ENCODE peak calls at places on chromosomes 12 and 14, in nine cellular contexts. P is epithelial cell of esophagus; I is HuH-7; Z is activated CD4-positive, CD25-positive, alpha-beta regulatory T cell; K is HCT116; D is RWPE1; F is NCI-H187 treated with DMSO at 0.1 percent for 48 hours; N is GOT3; S is cardiac muscle cell. H is an unnamed sample.
A peak's percentile ranks its signal among the peaks of the same experiment; 100 is the strongest.

GRCh38 chr14:60249321-60250251 is 565 bp downstream of the PPM1A start:
- DNase-seq in Z (peak; percentile 44), P (peak; percentile 79), N (no peak), I (peak; percentile 78), K (peak; percentile 22), D (peak; percentile 73), S (peak; percentile 75), F (no peak), H (peak; percentile 51)

GRCh38 chr14:51581017-51581881 is 70.5 kb upstream of the FRMD6 start:
- DNase-seq in S (peak; percentile 49), F (no peak), P (peak; percentile 71), N (no peak), K (no peak), I (no peak), D (no peak), Z (no peak), H (peak; percentile 76)

GRCh38 chr14:103562135-103562384 is 397 bp downstream of the BAG5 start:
- DNase-seq in D (peak; percentile 53), P (no peak), S (no peak), Z (peak; percentile 36), F (no peak), I (no peak), N (no peak), K (no peak), H (no peak)

GRCh38 chr14:73269729-73270651 is 32.7 kb downstream of the PAPLN start:
- DNase-seq in S (peak; percentile 48), F (no peak), D (no peak), Z (no peak), P (peak; percentile 41), N (no peak), I (no peak), K (no peak), H (no peak)

GRCh38 chr14:89425931-89426330 is 8.9 kb upstream of the FOXN3 start:
- DNase-seq in D (peak; percentile 64), S (peak; percentile 98), I (no peak), K (peak; percentile 48), P (peak; percentile 71), N (no peak), F (no peak), Z (no peak), H (no peak)

GRCh38 chr12:81450920-81451739 is 308.0 kb downstream of the PPFIA2 start:
- DNase-seq in Z (no peak), N (no peak), S (peak; percentile 81), D (peak; percentile 42), F (no peak), K (peak; percentile 76), I (peak; percentile 51), P (peak; percentile 72), H (peak; percentile 69)

GRCh38 chr12:57369202-57369601 is 61.6 kb downstream of the R3HDM2 start:
- DNase-seq in D (no peak), N (no peak), Z (no peak), K (no peak), I (no peak), P (no peak), S (no peak), F (no peak), H (no peak)

GRCh38 chr12:105092336-105092735 is 8.1 kb upstream of the ALDH1L2 start:
- DNase-seq in D (no peak), F (no peak), Z (no peak), N (no peak), I (no peak), P (peak; percentile 88), K (no peak), S (no peak), H (no peak)

GRCh38 chr14:76432967-76433752 is 57.2 kb downstream of the ESRRB start:
- DNase-seq in S (no peak), Z (no peak), D (no peak), I (no peak), N (no peak), F (no peak), P (no peak), K (no peak), H (no peak)

GRCh38 chr12:51926718-51927117 is 19.4 kb downstream of the ACVRL1 start:
- DNase-seq in F (no peak), I (peak; percentile 67), S (peak; percentile 66), P (peak; percentile 82), Z (no peak), D (peak; percentile 57), K (peak; percentile 48), N (no peak), H (no peak)

GRCh38 chr12:125610292-125610691 is 545.1 kb downstream of the AACS start:
- DNase-seq in N (no peak), F (no peak), Z (no peak), D (no peak), P (no peak), I (no peak), K (no peak), S (no peak), H (no peak)

GRCh38 chr12:5407457-5407856 is 24.5 kb upstream of the NTF3 start:
- DNase-seq in S (no peak), P (no peak), F (no peak), K (no peak), I (no peak), N (no peak), Z (no peak), D (no peak), H (no peak)

GRCh38 chr14:69713976-69714716 is 52.8 kb upstream of the SRSF5 start:
- DNase-seq in I (no peak), Z (no peak), K (no peak), F (peak; percentile 78), P (no peak), D (no peak), N (no peak), S (no peak), H (no peak)

GRCh38 chr12:11497995-11498394 is 102.6 kb upstream of the PRB2 start:
- DNase-seq in I (no peak), Z (no peak), P (no peak), N (no peak), D (no peak), S (no peak), K (no peak), F (no peak), H (no peak)

H was measured in NCI-H460.